ENCODE peak calls at places on chromosomes 1 and 21, in nine cellular contexts. K is upper lobe of left lung, G is coronary artery, X is OCI-LY7, M is left ventricle myocardium inferior, H is HFF-Myc, L is BJ, W is tibial nerve, E is kidney. A is an unnamed sample.

GRCh38 chr1:213122514-213122929 is 71.5 kb downstream of the RPS6KC1 start:
- DNase-seq in X (peak), K (no peak), W (peak), E (no peak), M (no peak), L (no peak), G (no peak), H (peak), A (no peak)

GRCh38 chr1:37763791-37764741 is 854 bp downstream of the EPHA10 start:
- DNase-seq in K (peak), M (no peak), L (no peak), G (no peak), X (peak), H (peak), E (peak), W (no peak), A (peak)

GRCh38 chr1:25065246-25066238 is 135.5 kb upstream of the RUNX3 start:
- DNase-seq in X (no peak), K (no peak), L (peak), E (peak), H (no peak), W (no peak), G (no peak), M (no peak), A (no peak)

GRCh38 chr1:85088408-85088784 is 40.1 kb upstream of the MCOLN3 start:
- DNase-seq in G (no peak), L (no peak), E (no peak), W (no peak), K (no peak), X (no peak), H (no peak), M (no peak), A (no peak)

GRCh38 chr1:54886724-54887664 is at the start of gene DHCR24:
- DNase-seq in M (peak), X (peak), E (peak), L (peak), K (peak), H (no peak), W (peak), G (no peak), A (peak)

GRCh38 chr1:16073490-16074104 is at the start of gene FAM131C:
- DNase-seq in X (peak), K (peak), G (no peak), M (no peak), H (no peak), L (no peak), E (no peak), W (no peak), A (peak)

GRCh38 chr1:184930232-184930631 is 44.1 kb downstream of the NIBAN1 start:
- DNase-seq in L (no peak), G (no peak), W (no peak), X (no peak), H (no peak), E (no peak), K (no peak), M (no peak), A (no peak)

GRCh38 chr1:156618853-156619581 is at the start of gene HAPLN2:
- DNase-seq in G (no peak), M (no peak), L (no peak), X (peak), K (no peak), H (no peak), E (no peak), W (no peak), A (peak)

GRCh38 chr1:207822602-207823451 is 71.0 kb downstream of the CD46 start:
- DNase-seq in W (peak), M (peak), E (peak), G (peak), X (peak), L (no peak), K (no peak), H (no peak), A (no peak)

GRCh38 chr1:233230011-233230410 is 65.5 kb downstream of the PCNX2 start:
- DNase-seq in W (no peak), L (no peak), M (no peak), E (no peak), X (no peak), K (no peak), H (no peak), G (no peak), A (no peak)

GRCh38 chr1:55317673-55318072 is 102.5 kb upstream of the USP24 start:
- DNase-seq in X (no peak), M (no peak), L (no peak), E (no peak), W (no peak), G (no peak), K (no peak), H (no peak), A (no peak)

GRCh38 chr1:220272841-220273090 is 513 bp upstream of the RAB3GAP2 start:
- DNase-seq in K (no peak), M (no peak), X (no peak), H (no peak), L (no peak), W (no peak), E (no peak), G (no peak), A (no peak)

DNA sequence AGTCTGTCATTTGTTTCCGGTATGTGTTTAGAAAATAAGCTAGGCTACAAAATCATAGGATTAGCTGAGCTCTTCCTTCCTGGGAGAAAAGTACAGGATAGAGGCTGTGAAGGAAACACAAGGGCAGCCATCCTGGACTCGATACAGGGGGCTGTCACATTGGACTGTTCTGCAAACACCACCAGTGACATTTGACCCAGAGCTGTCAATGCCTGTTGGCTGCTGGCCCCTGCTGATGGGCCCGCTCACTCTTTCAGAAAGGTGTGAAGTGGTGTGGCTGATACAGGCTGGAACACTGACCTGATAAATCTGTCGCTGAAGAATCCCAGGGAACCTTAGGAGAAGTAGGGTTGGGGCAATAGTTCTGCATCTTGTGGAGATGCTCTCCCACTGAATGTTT is 183.1 kb downstream of the RHOU start:
- DNase-seq in W (no peak), M (no peak), H (no peak), G (no peak), E (no peak), K (no peak), X (no peak), L (no peak), A (no peak)
- TF ChIP-seq CTCF in W (no peak), M (no peak), H (no peak), G (no peak), E (no peak), K (no peak), X (no peak), L (no peak), A (no peak)

GRCh38 chr1:197680311-197680710 is 95.0 kb downstream of the DENND1B start:
- DNase-seq in L (no peak), M (no peak), G (no peak), E (no peak), X (no peak), H (no peak), K (no peak), W (no peak), A (no peak)

GRCh38 chr1:197675475-197676324 is 99.6 kb downstream of the DENND1B start:
- DNase-seq in K (no peak), X (no peak), G (no peak), H (no peak), L (no peak), W (peak), M (no peak), E (no peak), A (peak)

GRCh38 chr1:197674286-197674685 is 101.0 kb downstream of the DENND1B start:
- DNase-seq in G (no peak), L (no peak), M (no peak), K (no peak), H (no peak), X (no peak), E (no peak), W (no peak), A (peak)

GRCh38 chr1:197677313-197677712 is 98.0 kb downstream of the DENND1B start:
- DNase-seq in H (no peak), X (no peak), E (no peak), K (no peak), M (no peak), L (no peak), W (no peak), G (no peak), A (no peak)

GRCh38 chr1:197677752-197678295 is 97.5 kb downstream of the DENND1B start:
- DNase-seq in E (no peak), K (no peak), G (no peak), L (no peak), W (no peak), M (no peak), H (no peak), X (no peak), A (no peak)
- TF ChIP-seq CTCF in E (no peak), K (no peak), G (no peak), L (no peak), W (no peak), M (no peak), H (no peak), X (no peak), A (no peak)

GRCh38 chr21:30268608-30269197 is 14.0 kb downstream of the KRTAP24-1 start:
- DNase-seq in H (no peak), L (no peak), X (peak), G (no peak), E (no peak), M (no peak), K (no peak), W (no peak), A (no peak)
- TF ChIP-seq CTCF in H (peak), L (no peak), X (peak), G (no peak), E (no peak), M (no peak), K (no peak), W (no peak), A (no peak)

DNA sequence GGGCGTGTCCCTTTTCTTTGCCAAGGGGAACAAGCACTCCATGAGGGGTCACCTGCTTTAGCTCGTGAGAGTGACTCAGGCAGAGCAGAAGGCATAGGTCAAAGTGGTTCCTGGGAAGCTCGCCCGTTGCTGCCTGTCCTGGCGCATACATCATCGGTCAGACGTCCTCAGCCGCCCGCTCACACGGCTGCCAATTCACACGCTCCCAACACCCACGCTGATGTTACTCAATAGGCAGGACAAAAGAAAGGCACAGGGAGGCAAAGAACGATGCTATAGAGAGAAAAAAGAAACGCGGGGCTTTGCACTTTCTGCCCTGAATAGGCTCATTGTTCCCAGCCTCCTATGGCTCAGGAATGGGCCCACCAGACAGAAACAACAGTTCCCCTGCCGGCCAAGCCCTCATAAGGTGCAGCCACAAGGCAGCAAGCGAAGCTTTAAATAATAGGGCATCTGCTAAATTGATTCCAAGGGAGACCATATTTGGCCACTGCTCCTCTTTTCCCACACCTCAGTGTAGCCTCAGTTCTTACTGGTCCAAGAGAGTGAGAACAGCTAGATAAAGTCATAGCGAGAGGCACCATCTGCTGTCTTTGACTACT is 38.7 kb downstream of the VTCN1 start:
- DNase-seq in X (no peak), K (peak), G (no peak), W (peak), E (peak), H (no peak), M (peak), L (no peak), A (no peak)
- TF ChIP-seq CTCF in X (no peak), K (no peak), G (no peak), W (no peak), E (no peak), H (no peak), M (no peak), L (no peak), A (no peak)

GRCh38 chr1:82517586-82517985 is 716.9 kb downstream of the ADGRL2 start:
- DNase-seq in L (no peak), H (no peak), K (no peak), E (peak), W (peak), G (peak), M (peak), X (no peak), A (peak)
- TF ChIP-seq CTCF in L (no peak), H (no peak), K (no peak), E (no peak), W (no peak), G (no peak), M (peak), X (no peak), A (no peak)

GRCh38 chr1:161305872-161306519 is 3.8 kb downstream of the MPZ start:
- DNase-seq in H (peak), G (peak), M (peak), L (no peak), E (peak), W (peak), X (peak), K (peak), A (peak)
- TF ChIP-seq CTCF in H (no peak), G (no peak), M (peak), L (peak), E (peak), W (peak), X (peak), K (no peak), A (no peak)

GRCh38 chr1:70462611-70463010 is 51.5 kb downstream of the CTH start:
- DNase-seq in X (no peak), G (no peak), E (no peak), H (no peak), K (no peak), M (no peak), L (no peak), W (no peak), A (no peak)

GRCh38 chr1:70455291-70455690 is 44.2 kb downstream of the CTH start:
- DNase-seq in G (no peak), L (no peak), W (no peak), X (no peak), H (no peak), K (no peak), E (no peak), M (no peak), A (no peak)

GRCh38 chr1:70459502-70460225 is 48.6 kb downstream of the CTH start:
- DNase-seq in H (no peak), M (no peak), W (no peak), G (no peak), E (no peak), X (no peak), K (no peak), L (no peak), A (no peak)

DNA sequence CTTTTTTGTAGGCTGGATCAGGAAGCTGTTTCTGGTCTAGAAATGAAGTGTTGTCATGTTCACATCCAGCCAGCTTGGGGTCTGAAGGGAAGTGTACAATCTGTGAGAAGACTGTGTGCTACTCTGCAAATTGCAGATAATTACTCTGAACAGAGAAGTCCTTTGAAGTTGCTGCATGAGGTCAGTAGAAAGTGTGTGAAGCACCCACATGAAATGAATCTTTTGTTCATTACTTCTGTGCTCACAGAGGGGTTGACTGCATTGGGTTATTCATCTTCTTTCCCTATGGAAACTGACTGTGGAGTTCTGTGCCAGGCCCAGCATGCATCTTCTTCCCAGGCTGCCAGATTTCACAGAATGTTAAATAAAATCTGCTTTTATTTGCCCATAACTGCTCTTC is 47.1 kb downstream of the CTH start:
- DNase-seq in H (no peak), M (no peak), L (no peak), K (no peak), G (no peak), W (no peak), X (no peak), E (no peak), A (no peak)
- TF ChIP-seq CTCF in H (no peak), M (no peak), L (no peak), K (no peak), G (no peak), W (no peak), X (no peak), E (no peak), A (no peak)

GRCh38 chr21:37149411-37149810 is 76.4 kb downstream of the TTC3 start:
- DNase-seq in W (no peak), K (no peak), G (no peak), M (no peak), H (no peak), X (no peak), E (no peak), L (peak), A (no peak)

GRCh38 chr21:37145635-37146111 is 72.6 kb downstream of the TTC3 start:
- DNase-seq in E (no peak), W (no peak), K (no peak), X (no peak), G (no peak), M (no peak), H (no peak), L (no peak), A (no peak)

DNA sequence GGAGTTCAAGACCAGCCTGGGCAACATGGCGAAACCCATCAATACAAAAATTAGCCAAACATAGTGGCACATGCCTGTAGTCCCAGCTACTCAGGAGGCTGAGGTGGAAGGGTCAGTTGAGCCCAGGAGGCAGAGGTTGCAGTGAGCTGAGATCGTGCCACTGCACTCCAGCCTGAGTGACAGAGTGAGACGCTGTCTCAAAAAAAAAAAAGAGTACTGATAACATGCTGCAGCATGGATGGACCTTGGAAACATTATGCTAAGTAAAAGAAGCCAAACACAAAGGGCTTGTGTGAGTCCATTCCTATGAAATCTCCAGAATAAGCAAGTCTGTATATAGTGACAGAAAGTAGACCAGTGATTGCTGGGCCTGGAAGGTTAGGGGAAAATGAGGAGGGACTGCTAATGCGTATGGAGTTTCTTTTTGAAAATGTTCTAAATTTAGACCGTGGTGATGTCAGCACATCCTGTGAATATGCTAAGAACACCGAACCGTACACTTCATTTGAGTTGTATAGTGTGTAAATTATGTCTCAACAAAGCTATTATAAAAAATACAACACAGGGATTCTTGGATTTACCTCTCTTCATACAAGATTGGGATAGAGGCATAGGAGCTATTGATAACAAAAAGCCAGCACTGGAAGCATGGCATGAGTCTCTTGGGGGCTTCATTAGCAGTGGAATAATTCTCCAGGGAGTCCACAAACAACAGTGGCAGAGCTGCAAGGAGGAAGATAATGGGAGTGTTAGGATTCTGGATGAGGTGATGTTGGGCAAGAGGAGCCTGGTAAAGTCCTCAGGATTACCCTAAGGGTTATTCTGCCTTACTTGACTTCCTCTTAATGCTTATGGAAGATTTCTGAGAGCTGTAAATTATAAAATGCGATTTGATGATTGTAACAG is 73.5 kb downstream of the TTC3 start:
- DNase-seq in M (no peak), W (no peak), E (no peak), L (no peak), H (no peak), X (no peak), G (no peak), K (no peak), A (no peak)
- TF ChIP-seq CTCF in M (no peak), W (no peak), E (no peak), L (no peak), H (no peak), X (no peak), G (no peak), K (no peak), A (no peak)

GRCh38 chr1:44021581-44022321 is 9.5 kb downstream of the SLC6A9 start:
- DNase-seq in K (no peak), X (no peak), W (no peak), G (no peak), L (no peak), H (no peak), M (peak), E (no peak), A (no peak)
- TF ChIP-seq CTCF in K (no peak), X (no peak), W (no peak), G (no peak), L (no peak), H (no peak), M (peak), E (no peak), A (no peak)

DNA sequence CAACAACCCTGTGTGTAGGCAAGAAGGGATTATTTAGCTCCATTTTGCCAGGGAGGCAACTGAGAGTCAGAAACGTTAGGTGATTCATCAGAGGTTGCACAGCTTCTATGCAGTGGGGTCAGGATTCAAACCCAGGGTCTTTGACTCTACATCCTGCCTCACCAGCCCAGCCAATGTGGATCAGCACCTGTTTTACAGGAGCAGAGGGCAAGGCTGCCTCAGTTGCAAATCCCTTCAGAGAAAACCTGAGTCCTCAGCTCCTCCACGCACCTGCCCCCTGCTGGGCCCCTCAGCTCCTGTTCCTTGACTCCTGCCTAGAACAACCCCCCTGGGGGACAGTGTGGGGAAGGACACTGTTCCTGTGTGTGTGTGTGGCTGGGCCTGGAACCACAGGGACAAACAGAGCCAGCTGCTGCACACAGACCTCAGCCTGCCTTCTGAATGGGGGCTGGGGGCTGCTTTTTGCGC is 61.6 kb downstream of the LRRN2 start:
- DNase-seq in H (no peak), L (no peak), G (no peak), K (no peak), X (peak), W (no peak), M (no peak), E (peak), A (peak)
- TF ChIP-seq CTCF in H (peak), L (peak), G (no peak), K (no peak), X (peak), W (no peak), M (no peak), E (no peak), A (peak)

A was measured in nephron progenitor cell.